ENCODE peak calls at places on chromosome 3, in nine cellular contexts. P is nephron progenitor cell, U is upper lobe of left lung, Y is AG09309, R is fibroblast of the aortic adventitia, C is brain microvascular endothelial cell, I is pancreas, X is sigmoid colon, J is GM12865. S is an unnamed sample.

GRCh38 chr3:185402561-185402960 is 39.6 kb downstream of the MAP3K13 start:
- DNase-seq in Y (no peak), I (no peak), P (no peak), C (no peak), X (no peak), U (no peak), R (peak), J (no peak), S (no peak)

GRCh38 chr3:164572436-164572835 is 505.9 kb downstream of the SI start:
- DNase-seq in J (no peak), R (no peak), Y (no peak), U (no peak), P (no peak), C (no peak), I (no peak), X (no peak), S (no peak)

GRCh38 chr3:156605686-156606605 is 51.0 kb upstream of the SSR3 start:
- DNase-seq in C (peak), I (peak), U (peak), Y (peak), X (peak), P (peak), J (no peak), R (peak), S (peak)

GRCh38 chr3:63861306-63861705 is 2.3 kb downstream of the THOC7 start:
- DNase-seq in Y (no peak), I (no peak), R (no peak), U (no peak), C (no peak), J (no peak), X (no peak), P (no peak), S (no peak)

GRCh38 chr3:168620854-168621253 is 525.1 kb upstream of the GOLIM4 start:
- DNase-seq in X (no peak), P (peak), J (peak), R (no peak), U (no peak), Y (no peak), I (no peak), C (peak), S (no peak)

GRCh38 chr3:130671545-130671944 is 75.1 kb downstream of the PIK3R4 start:
- DNase-seq in Y (no peak), I (no peak), J (no peak), X (no peak), C (no peak), P (no peak), U (no peak), R (peak), S (no peak)

GRCh38 chr3:100782359-100782758 is 73.1 kb downstream of the TFG start:
- DNase-seq in J (no peak), P (no peak), Y (no peak), I (no peak), X (no peak), U (no peak), R (no peak), C (no peak), S (no peak)

GRCh38 chr3:133097214-133097613 is 59.0 kb downstream of the TMEM108 start:
- DNase-seq in C (peak), X (no peak), P (no peak), U (no peak), J (no peak), I (no peak), R (peak), Y (no peak), S (no peak)

GRCh38 chr3:183892610-183893214 is 8.0 kb upstream of the PARL start:
- DNase-seq in P (no peak), X (no peak), U (no peak), R (no peak), Y (no peak), C (no peak), J (no peak), I (no peak), S (peak)

GRCh38 chr3:60932669-60933068 is 318.6 kb downstream of the FHIT start:
- DNase-seq in I (no peak), C (peak), Y (no peak), P (no peak), X (no peak), J (peak), U (no peak), R (no peak), S (no peak)

GRCh38 chr3:10198761-10199688 is 34.3 kb downstream of the IRAK2 start:
- DNase-seq in X (no peak), R (peak), J (peak), C (peak), U (no peak), Y (no peak), I (no peak), P (no peak), S (peak)

GRCh38 chr3:71725279-71725991 is at the start of gene EIF4E3:
- DNase-seq in X (peak), P (no peak), I (peak), R (no peak), J (no peak), Y (no peak), C (no peak), U (no peak), S (peak)

GRCh38 chr3:195859061-195859845 is 47.5 kb upstream of the MUC4 start:
- DNase-seq in P (peak), I (peak), U (no peak), J (peak), X (peak), R (peak), C (peak), Y (no peak), S (peak)

GRCh38 chr3:72151465-72152238 is 366.7 kb upstream of the PROK2 start:
- DNase-seq in P (no peak), I (no peak), C (no peak), X (no peak), J (no peak), U (no peak), Y (no peak), R (no peak), S (no peak)

GRCh38 chr3:27344192-27344591 is 25.0 kb downstream of the NEK10 start:
- DNase-seq in R (no peak), C (no peak), I (no peak), P (no peak), U (no peak), Y (no peak), J (no peak), X (no peak), S (no peak)

GRCh38 chr3:111338059-111338698 is 203.8 kb upstream of the CD96 start:
- DNase-seq in X (no peak), C (peak), U (no peak), J (peak), P (peak), R (peak), Y (peak), I (peak), S (no peak)

GRCh38 chr3:108301695-108302404 is 5.5 kb downstream of the HHLA2 start:
- DNase-seq in C (no peak), J (peak), U (no peak), P (no peak), X (no peak), I (no peak), Y (no peak), R (peak), S (no peak)

GRCh38 chr3:79773291-79773690 is 5.5 kb upstream of the ROBO1 start:
- DNase-seq in Y (no peak), C (no peak), U (no peak), X (no peak), P (no peak), I (no peak), R (no peak), J (no peak), S (no peak)

GRCh38 chr3:124995460-124995994 is 60.3 kb downstream of the HEG1 start:
- DNase-seq in X (peak), C (no peak), P (peak), I (no peak), Y (no peak), J (peak), R (peak), U (no peak), S (no peak)

GRCh38 chr3:172074578-172074977 is 35.2 kb downstream of the FNDC3B start:
- DNase-seq in Y (no peak), I (no peak), R (no peak), P (no peak), J (no peak), C (no peak), X (peak), U (no peak), S (no peak)

GRCh38 chr3:11445883-11446282 is 173.7 kb downstream of the ATG7 start:
- DNase-seq in C (peak), I (no peak), R (peak), J (no peak), X (no peak), Y (no peak), P (no peak), U (no peak), S (no peak)

GRCh38 chr3:154152741-154153140 is 31.6 kb downstream of the ARHGEF26 start:
- DNase-seq in P (no peak), U (no peak), R (no peak), I (no peak), J (no peak), C (no peak), Y (no peak), X (no peak), S (no peak)

GRCh38 chr3:94811836-94812235 is 749.0 kb downstream of the NSUN3 start:
- DNase-seq in C (no peak), R (no peak), J (no peak), I (no peak), Y (no peak), P (no peak), X (no peak), U (no peak), S (no peak)

GRCh38 chr3:4290272-4290893 is 12.8 kb upstream of the SETMAR start:
- DNase-seq in P (peak), I (no peak), U (no peak), J (peak), C (peak), Y (peak), X (no peak), R (peak), S (no peak)

GRCh38 chr3:65669163-65669875 is 369.4 kb downstream of the MAGI1 start:
- DNase-seq in U (no peak), X (no peak), P (no peak), I (no peak), Y (no peak), R (peak), J (no peak), C (peak), S (no peak)

GRCh38 chr3:109927161-109927560 is 589.8 kb upstream of the DPPA4 start:
- DNase-seq in Y (peak), U (no peak), J (peak), P (no peak), X (no peak), R (peak), I (no peak), C (peak), S (no peak)

GRCh38 chr3:113753376-113753985 is 6.6 kb downstream of the ATP6V1A start:
- DNase-seq in R (no peak), P (no peak), J (no peak), I (no peak), U (no peak), C (no peak), Y (no peak), X (no peak), S (no peak)

GRCh38 chr3:61875976-61876671 is 314.8 kb downstream of the PTPRG start:
- DNase-seq in X (no peak), U (no peak), C (no peak), I (no peak), Y (no peak), J (no peak), R (no peak), P (no peak), S (no peak)

GRCh38 chr3:116059421-116060096 is 385.7 kb downstream of the LSAMP start:
- DNase-seq in R (peak), X (no peak), I (no peak), U (no peak), Y (peak), J (no peak), C (peak), P (no peak), S (no peak)

GRCh38 chr3:152318512-152318911 is 49.8 kb downstream of the MBNL1 start:
- DNase-seq in J (no peak), P (no peak), U (no peak), C (no peak), Y (no peak), X (no peak), R (no peak), I (no peak), S (no peak)

GRCh38 chr3:133820889-133821675 is 15.5 kb downstream of the SRPRB start:
- DNase-seq in C (no peak), U (no peak), P (no peak), J (no peak), R (no peak), Y (no peak), X (no peak), I (no peak), S (no peak)

GRCh38 chr3:193938613-193939012 is 197.3 kb upstream of the HES1 start:
- DNase-seq in Y (no peak), X (no peak), R (no peak), P (no peak), U (no peak), I (no peak), C (no peak), J (no peak), S (no peak)

GRCh38 chr3:356947-357346 is 160.4 kb downstream of the CHL1 start:
- DNase-seq in J (no peak), U (no peak), Y (no peak), X (peak), R (no peak), P (no peak), C (no peak), I (no peak), S (no peak)

GRCh38 chr3:189260556-189261493 is 89.1 kb downstream of the TPRG1 start:
- DNase-seq in I (no peak), C (no peak), P (no peak), R (peak), U (peak), J (no peak), Y (no peak), X (no peak), S (no peak)

GRCh38 chr3:121941592-121941991 is 47.4 kb downstream of the SLC15A2 start:
- DNase-seq in U (no peak), P (no peak), R (no peak), J (no peak), Y (no peak), X (no peak), C (no peak), I (no peak), S (no peak)

GRCh38 chr3:31275583-31275982 is 257.1 kb upstream of the STT3B start:
- DNase-seq in U (no peak), I (no peak), Y (no peak), X (no peak), J (no peak), R (no peak), P (no peak), C (no peak), S (no peak)

GRCh38 chr3:106635271-106635670 is 742.0 kb upstream of the CCDC54 start:
- DNase-seq in Y (peak), C (peak), R (peak), X (no peak), I (no peak), U (no peak), P (no peak), J (peak), S (no peak)

GRCh38 chr3:86867990-86868389 is 123.0 kb downstream of the VGLL3 start:
- DNase-seq in Y (peak), R (peak), X (no peak), C (no peak), I (no peak), P (no peak), J (no peak), U (no peak), S (no peak)
- TF ChIP-seq CTCF in Y (no peak), R (no peak), X (no peak), C (no peak), I (no peak), P (no peak), J (no peak), U (no peak), S (no peak)

GRCh38 chr3:148957586-148957985 is 33.8 kb upstream of the GYG1 start:
- DNase-seq in U (no peak), Y (no peak), C (no peak), R (no peak), I (no peak), X (no peak), J (peak), P (no peak), S (no peak)
- TF ChIP-seq CTCF in U (no peak), Y (peak), C (peak), R (peak), I (no peak), X (no peak), J (no peak), P (no peak), S (no peak)

GRCh38 chr3:157769378-157769777 is 266.2 kb upstream of the VEPH1 start:
- DNase-seq in U (no peak), J (no peak), C (no peak), X (no peak), I (no peak), Y (no peak), R (no peak), P (no peak), S (no peak)
- TF ChIP-seq CTCF in U (no peak), J (no peak), C (no peak), X (no peak), I (no peak), Y (no peak), R (no peak), P (no peak), S (no peak)

GRCh38 chr3:17912011-17912760 is 169.8 kb upstream of the TBC1D5 start:
- DNase-seq in U (no peak), I (no peak), Y (no peak), J (no peak), P (no peak), C (no peak), X (no peak), R (no peak), S (no peak)
- TF ChIP-seq CTCF in U (no peak), I (no peak), Y (no peak), J (no peak), P (no peak), C (no peak), X (no peak), R (no peak), S (no peak)

DNA sequence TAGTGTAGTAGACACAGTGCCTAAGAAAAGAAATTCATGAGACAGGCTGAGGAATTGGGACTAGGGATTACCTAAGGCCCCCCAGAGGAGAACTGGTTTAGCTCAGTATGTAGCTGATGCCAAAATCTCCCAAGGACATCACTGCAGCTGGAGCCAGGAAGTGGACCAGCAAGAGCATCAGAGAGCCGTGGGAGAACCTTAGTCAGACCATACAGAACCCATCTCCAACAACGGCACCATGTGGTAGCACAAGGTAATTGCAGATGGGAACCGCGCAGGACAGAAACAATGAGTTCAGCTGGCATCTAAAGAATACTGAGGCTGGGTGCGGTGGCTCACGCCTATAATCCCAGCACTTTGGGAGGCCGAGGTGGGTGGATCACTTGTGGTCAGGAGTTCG is 81.7 kb downstream of the WNT5A start:
- DNase-seq in J (peak), I (no peak), R (peak), Y (no peak), C (no peak), X (no peak), P (peak), U (no peak), S (no peak)
- TF ChIP-seq CTCF in J (peak), I (no peak), R (peak), Y (no peak), C (peak), X (no peak), P (peak), U (no peak), S (no peak)

DNA sequence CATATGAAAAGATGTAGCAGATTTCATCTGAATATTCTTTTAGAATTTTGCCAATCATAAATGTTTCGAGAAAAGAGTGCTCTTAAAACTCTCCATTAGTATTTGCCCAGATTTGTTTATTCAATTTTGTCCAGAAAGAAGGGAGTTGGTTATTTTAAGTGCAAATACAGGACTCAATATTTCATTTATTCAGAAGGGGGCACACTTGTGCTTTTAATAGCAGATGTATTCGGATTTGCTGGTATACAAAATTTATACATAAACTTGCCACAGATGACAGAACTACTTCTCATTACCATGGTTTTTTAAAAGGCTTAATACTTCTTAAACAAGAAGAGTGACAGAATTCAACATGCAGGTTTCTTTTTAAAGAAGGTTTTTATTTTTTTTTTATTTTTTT is 69.8 kb upstream of the GRM7 start:
- DNase-seq in U (no peak), P (no peak), X (no peak), R (no peak), Y (no peak), J (no peak), C (no peak), I (no peak), S (no peak)
- TF ChIP-seq CTCF in U (no peak), P (no peak), X (peak), R (no peak), Y (peak), J (no peak), C (no peak), I (no peak), S (no peak)

DNA sequence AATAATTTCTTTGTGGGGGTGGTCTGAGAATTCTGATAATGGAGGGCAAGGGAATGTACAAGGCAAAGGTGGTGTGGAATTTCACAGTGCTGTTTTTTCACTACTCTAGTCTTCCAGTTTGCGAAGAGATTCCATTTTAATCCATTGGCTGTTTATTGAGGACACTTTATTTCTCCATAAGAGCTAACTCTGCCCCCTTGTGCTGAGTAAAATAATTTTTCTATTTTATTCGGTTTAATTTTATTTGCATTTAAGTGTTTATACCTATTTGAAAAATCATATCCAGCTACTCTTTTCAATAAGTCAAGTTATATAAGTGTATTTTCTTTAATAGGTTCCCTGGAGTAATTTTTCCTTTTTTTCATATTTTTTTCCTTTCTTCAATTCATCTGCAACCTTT is 840.1 kb downstream of the TUSC7 start:
- DNase-seq in X (no peak), P (no peak), I (no peak), R (peak), J (no peak), U (no peak), C (no peak), Y (no peak), S (no peak)
- TF ChIP-seq CTCF in X (no peak), P (no peak), I (no peak), R (peak), J (no peak), U (no peak), C (peak), Y (no peak), S (no peak)

DNA sequence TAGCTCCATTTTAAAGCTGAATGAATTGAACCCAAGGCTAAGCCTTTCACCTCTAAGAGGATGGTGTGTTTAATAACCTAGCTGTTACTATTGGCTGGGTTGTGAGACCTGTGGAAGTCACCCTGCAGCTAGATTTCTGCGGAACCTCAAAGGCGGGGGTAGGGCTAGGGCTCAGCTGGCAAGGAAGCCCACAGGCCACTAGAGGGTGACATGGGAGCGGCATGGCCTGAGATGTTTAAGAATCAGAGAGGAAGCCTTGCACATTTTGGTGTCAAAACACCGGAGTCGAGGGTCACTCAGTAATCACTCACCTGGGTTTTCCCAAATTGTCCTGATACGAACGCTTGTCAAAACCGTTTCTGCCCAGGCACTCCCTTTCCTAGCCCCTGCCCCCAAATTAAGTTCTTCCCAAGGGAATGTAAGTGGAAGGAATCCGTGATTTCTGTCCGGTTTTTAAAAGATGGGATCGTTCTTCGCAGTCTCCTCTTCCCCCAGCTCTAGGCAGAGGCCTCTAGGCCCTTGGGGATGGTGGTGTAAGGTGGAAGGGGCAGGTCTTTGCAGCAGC is 3.8 kb upstream of the ACAD9 start:
- DNase-seq in X (no peak), C (peak), I (no peak), Y (no peak), J (peak), U (no peak), R (no peak), P (peak), S (peak)
- TF ChIP-seq CTCF in X (peak), C (peak), I (no peak), Y (peak), J (peak), U (peak), R (peak), P (peak), S (peak)

GRCh38 chr3:73623996-73624362 is 762 bp downstream of the PDZRN3 start:
- DNase-seq in Y (no peak), C (peak), I (peak), U (peak), J (no peak), P (peak), X (peak), R (peak), S (no peak)
- TF ChIP-seq CTCF in Y (no peak), C (no peak), I (no peak), U (no peak), J (no peak), P (peak), X (peak), R (no peak), S (no peak)

S was measured in spleen.